ENCODE peak calls at places on chromosome 16, in nine cellular contexts. B is colonic mucosa, D is GM23248, S is endothelial cell of umbilical vein, U is SK-N-SH, K is HCT116, Q is mesenchymal stem cell, W is H9, M is K562. F is an unnamed sample.

GRCh38 chr16:89278441-89279240 is 61.1 kb downstream of the ZNF778 start:
- DNase-seq in B (no peak), S (no peak), Q (no peak), K (no peak), W (no peak), M (no peak), D (no peak), U (no peak), F (no peak)

GRCh38 chr16:53991181-53992056 is 287.5 kb downstream of the FTO start:
- DNase-seq in B (no peak), K (no peak), U (no peak), W (no peak), S (peak; percentile 14), Q (peak; percentile 72), D (no peak), M (no peak), F (peak; percentile 57)

GRCh38 chr16:13269359-13269758 is 368.0 kb downstream of the SHISA9 start:
- DNase-seq in D (no peak), S (no peak), B (no peak), K (no peak), U (no peak), W (no peak), Q (no peak), M (no peak), F (no peak)

GRCh38 chr16:19359556-19359955 is 58.1 kb upstream of the TMC5 start:
- DNase-seq in S (no peak), M (no peak), W (no peak), K (no peak), D (no peak), U (no peak), Q (no peak), B (no peak), F (no peak)

GRCh38 chr16:22847690-22848089 is 33.7 kb downstream of the HS3ST2 start:
- DNase-seq in Q (no peak), S (no peak), B (no peak), K (no peak), U (no peak), M (no peak), D (no peak), W (no peak), F (no peak)

GRCh38 chr16:10405386-10405939 is 19.6 kb downstream of the ATF7IP2 start:
- DNase-seq in W (no peak), B (no peak), K (no peak), U (no peak), M (peak; percentile 39), Q (no peak), D (no peak), S (peak; percentile 92), F (no peak)

GRCh38 chr16:87874639-87875472 is 5.5 kb upstream of the SLC7A5 start:
- DNase-seq in B (no peak), U (no peak), W (peak; percentile 75), M (peak; percentile 19), Q (no peak), S (no peak), K (no peak), D (no peak), F (peak; percentile 90)

GRCh38 chr16:67632415-67633172 is 12.3 kb upstream of the CARMIL2 start:
- DNase-seq in D (no peak), B (no peak), K (no peak), W (no peak), U (no peak), M (no peak), Q (peak; percentile 10), S (no peak), F (no peak)

GRCh38 chr16:81483970-81484595 is 39.5 kb downstream of the CMIP start:
- DNase-seq in W (no peak), D (no peak), S (no peak), M (no peak), B (no peak), Q (no peak), K (no peak), U (no peak), F (no peak)

DNA sequence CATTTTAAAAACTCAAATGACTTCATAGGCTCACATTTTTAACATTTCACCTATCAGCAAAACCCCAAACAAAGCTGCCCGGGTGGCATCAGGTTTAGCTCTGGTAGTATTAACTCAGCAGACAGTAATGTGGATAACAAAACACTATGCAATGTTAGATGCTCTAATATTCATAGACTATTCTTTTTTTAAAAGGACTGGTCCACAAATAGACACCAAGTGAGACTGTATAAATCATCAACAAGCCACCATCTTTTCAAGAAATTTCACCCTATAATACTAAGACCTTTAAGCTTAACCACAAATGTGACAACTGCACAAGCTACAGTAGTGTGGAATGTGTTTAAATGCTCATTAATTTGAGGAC is 20.2 kb downstream of the SNN start:
- DNase-seq in Q (no peak), M (no peak), S (no peak), W (no peak), D (no peak), U (no peak), K (no peak), B (no peak), F (no peak)
- H3K4me1 ChIP-seq in Q (no peaks in the 10 kb centered on the region), M (no peaks in the 10 kb centered on the region), S (no peaks in the 10 kb centered on the region), W (no peaks in the 10 kb centered on the region), D (peaks cover 15% of the 10 kb centered on the region), U (peaks cover 14% of the 10 kb centered on the region), K (no peaks in the 10 kb centered on the region), B (no peaks in the 10 kb centered on the region), F (no peaks in the 10 kb centered on the region)

DNA sequence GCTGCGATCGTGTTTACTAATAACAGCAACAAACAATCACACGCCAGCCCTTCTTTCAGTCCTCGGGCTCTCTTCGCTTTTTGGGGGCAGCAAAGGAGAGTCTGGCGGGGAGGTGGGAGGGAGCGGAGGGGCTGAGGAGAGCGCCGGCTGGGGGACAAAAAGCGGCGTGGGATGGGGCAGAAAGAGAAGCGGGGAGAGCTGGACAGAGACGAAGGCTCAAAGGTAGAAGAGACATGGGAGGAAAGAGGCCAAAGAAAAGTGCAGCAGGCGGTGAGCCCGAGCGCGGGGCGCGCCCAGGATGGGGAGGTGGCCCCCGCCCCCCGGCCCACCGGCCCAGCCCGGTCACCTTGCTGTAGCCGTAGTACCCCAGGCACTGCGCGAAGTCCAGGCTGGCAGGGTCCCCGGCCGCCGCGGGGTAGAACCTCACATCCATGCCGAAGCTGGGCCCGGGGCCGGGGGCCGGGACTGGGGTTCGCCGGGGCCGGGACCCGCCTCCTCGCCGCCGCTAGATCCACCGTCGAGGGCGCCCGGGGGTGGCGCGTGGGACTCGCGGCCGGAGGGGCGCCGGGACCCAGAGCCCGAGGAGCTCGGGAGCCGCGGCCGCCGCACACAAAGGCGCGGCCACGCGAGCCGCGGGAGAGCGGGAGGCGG is 527 bp downstream of the TOX3 start:
- DNase-seq in D (peak; percentile 1), B (peak; percentile 28), K (no peak), S (no peak), M (no peak), W (peak; percentile 46), Q (no peak), U (peak; percentile 48), F (peak; percentile 73)
- H3K9ac ChIP-seq in D (no peak overlapping the region), B (peak overlapping the region; percentile 84), K (no peak overlapping the region), S (no peak overlapping the region), M (no peak overlapping the region), W (peak overlapping the region; percentile 40), Q (no peak overlapping the region), U (no peak overlapping the region), F (no peak overlapping the region)

DNA sequence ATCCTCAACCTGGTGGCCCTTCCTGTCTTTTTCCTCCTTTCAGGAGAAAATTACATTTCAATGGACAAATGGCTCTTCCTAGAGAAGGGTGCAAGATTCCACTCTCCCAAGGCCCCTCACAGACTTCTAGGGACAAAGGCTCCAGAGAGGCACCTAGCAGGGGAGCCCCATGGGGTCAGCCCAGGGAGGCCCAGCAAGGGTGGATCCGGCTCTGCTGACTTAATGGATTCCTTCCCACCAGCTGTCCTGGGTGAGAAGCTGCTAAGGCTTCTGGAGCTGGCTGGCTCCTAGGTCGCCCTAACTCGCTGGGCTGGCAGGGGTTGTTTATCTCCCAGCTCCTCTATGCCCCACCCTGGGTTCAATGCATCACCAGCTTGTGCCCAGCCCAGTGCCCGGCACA is 152.4 kb downstream of the ZNF423 start:
- DNase-seq in S (no peak), M (no peak), W (no peak), B (no peak), U (no peak), K (no peak), D (no peak), Q (no peak), F (peak; percentile 61)
- H3K4me1 ChIP-seq in S (no peaks in the 10 kb centered on the region), M (no peaks in the 10 kb centered on the region), W (peaks cover 6% of the 10 kb centered on the region), B (no peaks in the 10 kb centered on the region), U (peaks cover 10% of the 10 kb centered on the region), K (peaks cover 5% of the 10 kb centered on the region), D (peaks cover 3% of the 10 kb centered on the region), Q (peaks cover 38% of the 10 kb centered on the region), F (peaks cover 42% of the 10 kb centered on the region)

GRCh38 chr16:28554634-28555423 is 1.1 kb downstream of the SGF29 start:
- DNase-seq in M (no peak), D (peak; percentile 31), U (no peak), Q (no peak), S (no peak), W (no peak), B (no peak), K (no peak), F (no peak)
- H3K9ac ChIP-seq in M (peak overlapping the region; percentile 71), D (peak overlapping the region; percentile 80), U (no peak overlapping the region), Q (peak overlapping the region; percentile 74), S (no peak overlapping the region), W (no peak overlapping the region), B (peak overlapping the region; percentile 26), K (peak overlapping the region; percentile 44), F (no peak overlapping the region)

DNA sequence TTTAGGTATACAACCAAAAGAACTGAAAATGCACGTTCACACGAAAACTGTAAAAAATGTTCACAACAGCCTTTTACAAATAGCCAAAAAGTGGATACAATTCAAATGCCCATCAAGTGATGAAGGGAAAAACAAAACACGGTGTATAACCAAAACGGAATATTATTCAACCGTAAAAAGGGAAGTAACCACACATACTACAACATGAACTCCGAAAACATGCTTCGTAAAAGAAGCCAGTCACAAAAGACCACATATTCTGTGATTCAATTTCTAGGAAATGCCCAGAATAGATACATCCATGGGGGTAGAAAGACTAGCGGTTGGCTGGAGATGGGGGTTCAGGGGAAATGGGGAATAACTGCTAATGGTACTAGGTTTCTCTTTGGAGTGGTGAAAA is 81.5 kb upstream of the TRAP1 start:
- DNase-seq in U (no peak), D (no peak), Q (no peak), M (no peak), K (no peak), S (no peak), W (no peak), B (no peak), F (no peak)
- H3K4me1 ChIP-seq in U (peaks cover 9% of the 10 kb centered on the region), D (peaks cover 21% of the 10 kb centered on the region), Q (peaks cover 4% of the 10 kb centered on the region), M (peaks cover 16% of the 10 kb centered on the region), K (no peaks in the 10 kb centered on the region), S (peaks cover 6% of the 10 kb centered on the region), W (peaks cover 7% of the 10 kb centered on the region), B (peaks cover 5% of the 10 kb centered on the region), F (no peaks in the 10 kb centered on the region)

F was measured in endodermal cell.